ENCODE peak calls at places on chromosomes 4 and X, in nine cellular contexts. One of them, this sample, is unnamed.

GRCh38 chrX:103540145-103540544 is 20.9 kb upstream of the RAB40A start:
- DNase-seq in GM23338: no peak
- DNase-seq in left lung: no peak
- DNase-seq in effector memory CD4-positive, alpha-beta T cell: no peak
- DNase-seq in tibial artery: no peak
- DNase-seq in mesendoderm: no peak
- DNase-seq in heart right ventricle: no peak
- DNase-seq in Panc1: no peak
- DNase-seq in neural progenitor cell: no peak
- DNase-seq in this sample: no peak

GRCh38 chrX:123648028-123648810 is 84.6 kb downstream of the THOC2 start:
- DNase-seq in Panc1: no peak
- DNase-seq in effector memory CD4-positive, alpha-beta T cell: no peak
- DNase-seq in neural progenitor cell: peak; percentile 71
- DNase-seq in heart right ventricle: no peak
- DNase-seq in left lung: peak; percentile 56
- DNase-seq in mesendoderm: peak; percentile 94
- DNase-seq in tibial artery: no peak
- DNase-seq in GM23338: peak; percentile 86
- DNase-seq in this sample: peak; percentile 22

GRCh38 chr4:164595751-164596150 is 158.2 kb upstream of the SMIM31 start:
- DNase-seq in effector memory CD4-positive, alpha-beta T cell: no peak
- DNase-seq in GM23338: no peak
- DNase-seq in Panc1: no peak
- DNase-seq in neural progenitor cell: no peak
- DNase-seq in tibial artery: no peak
- DNase-seq in heart right ventricle: no peak
- DNase-seq in left lung: no peak
- DNase-seq in mesendoderm: no peak
- DNase-seq in this sample: no peak

GRCh38 chr4:6535329-6535692 is 39.7 kb upstream of the MAN2B2 start:
- DNase-seq in tibial artery: no peak
- DNase-seq in left lung: no peak
- DNase-seq in heart right ventricle: no peak
- DNase-seq in neural progenitor cell: no peak
- DNase-seq in mesendoderm: no peak
- DNase-seq in GM23338: no peak
- DNase-seq in effector memory CD4-positive, alpha-beta T cell: no peak
- DNase-seq in Panc1: no peak
- DNase-seq in this sample: no peak

GRCh38 chrX:154436597-154437397 is at the start of gene GDI1:
- DNase-seq in mesendoderm: peak; percentile 60
- DNase-seq in GM23338: peak; percentile 70
- DNase-seq in neural progenitor cell: peak; percentile 80
- DNase-seq in left lung: no peak
- DNase-seq in heart right ventricle: peak; percentile 65
- DNase-seq in tibial artery: peak; percentile 74
- DNase-seq in effector memory CD4-positive, alpha-beta T cell: peak; percentile 46
- DNase-seq in Panc1: no peak
- DNase-seq in this sample: peak; percentile 70

GRCh38 chrX:153628129-153628528 is 18.9 kb upstream of the DUSP9 start:
- DNase-seq in Panc1: no peak
- DNase-seq in tibial artery: no peak
- DNase-seq in left lung: peak; percentile 20
- DNase-seq in neural progenitor cell: no peak
- DNase-seq in effector memory CD4-positive, alpha-beta T cell: no peak
- DNase-seq in mesendoderm: no peak
- DNase-seq in GM23338: no peak
- DNase-seq in heart right ventricle: no peak
- DNase-seq in this sample: no peak

GRCh38 chrX:67614414-67614813 is 70.6 kb downstream of the AR start:
- DNase-seq in heart right ventricle: no peak
- DNase-seq in tibial artery: no peak
- DNase-seq in mesendoderm: no peak
- DNase-seq in GM23338: no peak
- DNase-seq in left lung: no peak
- DNase-seq in neural progenitor cell: no peak
- DNase-seq in effector memory CD4-positive, alpha-beta T cell: no peak
- DNase-seq in Panc1: no peak
- DNase-seq in this sample: no peak

GRCh38 chr4:48360285-48360965 is 19.1 kb downstream of the SLAIN2 start:
- DNase-seq in heart right ventricle: no peak
- DNase-seq in Panc1: no peak
- DNase-seq in neural progenitor cell: no peak
- DNase-seq in mesendoderm: peak; percentile 12
- DNase-seq in tibial artery: no peak
- DNase-seq in GM23338: no peak
- DNase-seq in effector memory CD4-positive, alpha-beta T cell: no peak
- DNase-seq in left lung: no peak
- DNase-seq in this sample: no peak

GRCh38 chr4:185143596-185143969 is 517 bp downstream of the SLC25A4 start:
- DNase-seq in mesendoderm: no peak
- DNase-seq in left lung: peak; percentile 47
- DNase-seq in effector memory CD4-positive, alpha-beta T cell: no peak
- DNase-seq in GM23338: no peak
- DNase-seq in tibial artery: peak; percentile 94
- DNase-seq in heart right ventricle: peak; percentile 72
- DNase-seq in neural progenitor cell: no peak
- DNase-seq in Panc1: no peak
- DNase-seq in this sample: peak; percentile 58

GRCh38 chrX:9687899-9688298 is 77.7 kb downstream of the GPR143 start:
- DNase-seq in mesendoderm: no peak
- DNase-seq in heart right ventricle: no peak
- DNase-seq in effector memory CD4-positive, alpha-beta T cell: no peak
- DNase-seq in left lung: no peak
- DNase-seq in Panc1: no peak
- DNase-seq in GM23338: no peak
- DNase-seq in tibial artery: no peak
- DNase-seq in neural progenitor cell: no peak
- DNase-seq in this sample: no peak

GRCh38 chr4:74374561-74375327 is 9.8 kb downstream of the EREG start:
- DNase-seq in left lung: peak; percentile 85
- DNase-seq in effector memory CD4-positive, alpha-beta T cell: no peak
- DNase-seq in heart right ventricle: no peak
- DNase-seq in mesendoderm: no peak
- DNase-seq in neural progenitor cell: no peak
- DNase-seq in Panc1: peak; percentile 91
- DNase-seq in GM23338: no peak
- DNase-seq in tibial artery: no peak
- DNase-seq in this sample: no peak

GRCh38 chr4:23135792-23136645 is 443.3 kb downstream of the GBA3 start:
- DNase-seq in mesendoderm: peak; percentile 81
- DNase-seq in GM23338: peak; percentile 93
- DNase-seq in tibial artery: no peak
- DNase-seq in heart right ventricle: no peak
- DNase-seq in Panc1: peak; percentile 17
- DNase-seq in left lung: no peak
- DNase-seq in effector memory CD4-positive, alpha-beta T cell: no peak
- DNase-seq in neural progenitor cell: peak; percentile 73
- DNase-seq in this sample: no peak

GRCh38 chrX:135707880-135708279 is 5.6 kb upstream of the CT45A1 start:
- DNase-seq in GM23338: peak; percentile 86
- DNase-seq in tibial artery: no peak
- DNase-seq in Panc1: no peak
- DNase-seq in mesendoderm: peak; percentile 8
- DNase-seq in left lung: no peak
- DNase-seq in heart right ventricle: no peak
- DNase-seq in neural progenitor cell: peak; percentile 20
- DNase-seq in effector memory CD4-positive, alpha-beta T cell: no peak
- DNase-seq in this sample: no peak

GRCh38 chr4:1979477-1980196 is 29.1 kb downstream of the NELFA start:
- DNase-seq in mesendoderm: no peak
- DNase-seq in heart right ventricle: no peak
- DNase-seq in effector memory CD4-positive, alpha-beta T cell: no peak
- DNase-seq in left lung: no peak
- DNase-seq in Panc1: no peak
- DNase-seq in GM23338: no peak
- DNase-seq in tibial artery: no peak
- DNase-seq in neural progenitor cell: no peak
- DNase-seq in this sample: no peak

GRCh38 chr4:156109943-156110925 is 156.6 kb upstream of the CTSO start:
- DNase-seq in Panc1: no peak
- DNase-seq in GM23338: peak; percentile 72
- DNase-seq in neural progenitor cell: no peak
- DNase-seq in heart right ventricle: no peak
- DNase-seq in effector memory CD4-positive, alpha-beta T cell: no peak
- DNase-seq in mesendoderm: peak; percentile 56
- DNase-seq in left lung: no peak
- DNase-seq in tibial artery: no peak
- DNase-seq in this sample: no peak

GRCh38 chr4:93852680-93853079 is 24.1 kb downstream of the ATOH1 start:
- DNase-seq in neural progenitor cell: no peak
- DNase-seq in Panc1: no peak
- DNase-seq in mesendoderm: no peak
- DNase-seq in effector memory CD4-positive, alpha-beta T cell: no peak
- DNase-seq in tibial artery: no peak
- DNase-seq in GM23338: no peak
- DNase-seq in heart right ventricle: no peak
- DNase-seq in left lung: no peak
- DNase-seq in this sample: no peak

GRCh38 chr4:85808864-85809263 is 333.9 kb downstream of the ARHGAP24 start:
- DNase-seq in mesendoderm: no peak
- DNase-seq in left lung: no peak
- DNase-seq in Panc1: no peak
- DNase-seq in effector memory CD4-positive, alpha-beta T cell: no peak
- DNase-seq in tibial artery: no peak
- DNase-seq in GM23338: no peak
- DNase-seq in heart right ventricle: no peak
- DNase-seq in neural progenitor cell: no peak
- DNase-seq in this sample: no peak

GRCh38 chrX:119500061-119500800 is 32.0 kb downstream of the SLC25A5 start:
- DNase-seq in Panc1: no peak
- DNase-seq in tibial artery: no peak
- DNase-seq in effector memory CD4-positive, alpha-beta T cell: no peak
- DNase-seq in GM23338: no peak
- DNase-seq in heart right ventricle: no peak
- DNase-seq in neural progenitor cell: no peak
- DNase-seq in mesendoderm: no peak
- DNase-seq in left lung: no peak
- DNase-seq in this sample: no peak

GRCh38 chrX:13432776-13433605 is 113.1 kb upstream of the ATXN3L start:
- DNase-seq in Panc1: no peak
- DNase-seq in GM23338: no peak
- DNase-seq in neural progenitor cell: no peak
- DNase-seq in heart right ventricle: no peak
- DNase-seq in tibial artery: no peak
- DNase-seq in mesendoderm: no peak
- DNase-seq in left lung: no peak
- DNase-seq in effector memory CD4-positive, alpha-beta T cell: no peak
- DNase-seq in this sample: no peak

GRCh38 chr4:140811429-140811828 is 55.2 kb upstream of the TBC1D9 start:
- DNase-seq in neural progenitor cell: no peak
- DNase-seq in mesendoderm: no peak
- DNase-seq in Panc1: no peak
- DNase-seq in left lung: no peak
- DNase-seq in tibial artery: no peak
- DNase-seq in heart right ventricle: no peak
- DNase-seq in effector memory CD4-positive, alpha-beta T cell: no peak
- DNase-seq in GM23338: no peak
- DNase-seq in this sample: no peak

GRCh38 chr4:96102541-96103018 is 262.7 kb downstream of the PDHA2 start:
- DNase-seq in left lung: no peak
- DNase-seq in Panc1: no peak
- DNase-seq in effector memory CD4-positive, alpha-beta T cell: no peak
- DNase-seq in GM23338: no peak
- DNase-seq in neural progenitor cell: no peak
- DNase-seq in tibial artery: no peak
- DNase-seq in mesendoderm: peak; percentile 37
- DNase-seq in heart right ventricle: no peak
- DNase-seq in this sample: no peak

GRCh38 chr4:59770865-59771264 is 1429.3 kb upstream of the ADGRL3 start:
- DNase-seq in mesendoderm: no peak
- DNase-seq in left lung: no peak
- DNase-seq in effector memory CD4-positive, alpha-beta T cell: no peak
- DNase-seq in GM23338: no peak
- DNase-seq in neural progenitor cell: no peak
- DNase-seq in heart right ventricle: no peak
- DNase-seq in tibial artery: no peak
- DNase-seq in Panc1: no peak
- DNase-seq in this sample: no peak

GRCh38 chr4:59772740-59773139 is 1427.4 kb upstream of the ADGRL3 start:
- DNase-seq in left lung: no peak
- DNase-seq in tibial artery: no peak
- DNase-seq in Panc1: no peak
- DNase-seq in effector memory CD4-positive, alpha-beta T cell: no peak
- DNase-seq in GM23338: no peak
- DNase-seq in mesendoderm: no peak
- DNase-seq in neural progenitor cell: no peak
- DNase-seq in heart right ventricle: no peak
- DNase-seq in this sample: no peak
- H3K4me3 ChIP-seq in left lung: no peak overlapping the region
- H3K4me3 ChIP-seq in tibial artery: no peak overlapping the region
- H3K4me3 ChIP-seq in Panc1: no peak overlapping the region
- H3K4me3 ChIP-seq in effector memory CD4-positive, alpha-beta T cell: no peak overlapping the region
- H3K4me3 ChIP-seq in GM23338: no peak overlapping the region
- H3K4me3 ChIP-seq in mesendoderm: no peak overlapping the region
- H3K4me3 ChIP-seq in neural progenitor cell: no peak overlapping the region
- H3K4me3 ChIP-seq in heart right ventricle: no peak overlapping the region
- H3K4me3 ChIP-seq in this sample: no peak overlapping the region

GRCh38 chr4:159174645-159175147 is 71.8 kb downstream of the RAPGEF2 start:
- DNase-seq in left lung: no peak
- DNase-seq in GM23338: no peak
- DNase-seq in mesendoderm: no peak
- DNase-seq in Panc1: no peak
- DNase-seq in tibial artery: no peak
- DNase-seq in neural progenitor cell: no peak
- DNase-seq in effector memory CD4-positive, alpha-beta T cell: no peak
- DNase-seq in heart right ventricle: no peak
- DNase-seq in this sample: no peak
- H3K4me1 ChIP-seq in left lung: peaks cover 17% of the 10 kb centered on the region
- H3K4me1 ChIP-seq in GM23338: peaks cover 62% of the 10 kb centered on the region
- H3K4me1 ChIP-seq in mesendoderm: peaks cover 13% of the 10 kb centered on the region
- H3K4me1 ChIP-seq in Panc1: peaks cover 3% of the 10 kb centered on the region
- H3K4me1 ChIP-seq in tibial artery: peaks cover 82% of the 10 kb centered on the region
- H3K4me1 ChIP-seq in neural progenitor cell: peaks cover 22% of the 10 kb centered on the region
- H3K4me1 ChIP-seq in effector memory CD4-positive, alpha-beta T cell: no peaks in the 10 kb centered on the region
- H3K4me1 ChIP-seq in heart right ventricle: peaks cover 42% of the 10 kb centered on the region
- H3K4me1 ChIP-seq in this sample: peaks cover 7% of the 10 kb centered on the region

GRCh38 chrX:108044554-108045256 is at the start of gene VSIG1:
- DNase-seq in mesendoderm: no peak
- DNase-seq in neural progenitor cell: no peak
- DNase-seq in tibial artery: no peak
- DNase-seq in left lung: no peak
- DNase-seq in heart right ventricle: no peak
- DNase-seq in GM23338: no peak
- DNase-seq in Panc1: no peak
- DNase-seq in effector memory CD4-positive, alpha-beta T cell: no peak
- DNase-seq in this sample: no peak
- H3K27me3 ChIP-seq in mesendoderm: no peaks in the 10 kb centered on the region
- H3K27me3 ChIP-seq in neural progenitor cell: no peaks in the 10 kb centered on the region
- H3K27me3 ChIP-seq in tibial artery: no peaks in the 10 kb centered on the region
- H3K27me3 ChIP-seq in left lung: no peaks in the 10 kb centered on the region
- H3K27me3 ChIP-seq in heart right ventricle: no peaks in the 10 kb centered on the region
- H3K27me3 ChIP-seq in GM23338: no peaks in the 10 kb centered on the region
- H3K27me3 ChIP-seq in Panc1: no peaks in the 10 kb centered on the region
- H3K27me3 ChIP-seq in effector memory CD4-positive, alpha-beta T cell: no peaks in the 10 kb centered on the region
- H3K27me3 ChIP-seq in this sample: no peaks in the 10 kb centered on the region

DNA sequence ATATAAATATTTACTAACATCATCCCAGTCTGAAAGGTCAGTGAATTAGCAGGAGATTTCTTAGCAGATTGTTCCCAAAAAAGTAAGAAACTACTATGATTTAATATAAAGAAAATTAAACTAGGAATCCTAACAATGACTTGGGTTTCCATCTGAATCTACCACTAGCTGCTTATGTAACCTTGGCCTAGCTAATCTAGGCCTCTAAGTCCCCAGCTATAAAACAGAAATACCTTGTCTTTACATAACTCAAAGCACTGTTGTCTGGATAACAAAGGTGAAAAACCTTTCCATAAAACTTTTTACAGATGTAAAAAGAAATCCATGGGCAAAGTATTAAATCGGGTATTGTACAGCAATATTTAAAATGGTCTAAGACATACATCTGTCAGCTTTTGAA is 3.0 kb downstream of the FBXL5 start:
- DNase-seq in neural progenitor cell: no peak
- DNase-seq in left lung: no peak
- DNase-seq in tibial artery: no peak
- DNase-seq in heart right ventricle: no peak
- DNase-seq in Panc1: no peak
- DNase-seq in GM23338: no peak
- DNase-seq in mesendoderm: no peak
- DNase-seq in effector memory CD4-positive, alpha-beta T cell: no peak
- DNase-seq in this sample: no peak
- H3K4me3 ChIP-seq in neural progenitor cell: no peak overlapping the region
- H3K4me3 ChIP-seq in left lung: no peak overlapping the region
- H3K4me3 ChIP-seq in tibial artery: no peak overlapping the region
- H3K4me3 ChIP-seq in heart right ventricle: peak overlapping the region; percentile 64
- H3K4me3 ChIP-seq in Panc1: no peak overlapping the region
- H3K4me3 ChIP-seq in GM23338: no peak overlapping the region
- H3K4me3 ChIP-seq in mesendoderm: no peak overlapping the region
- H3K4me3 ChIP-seq in effector memory CD4-positive, alpha-beta T cell: no peak overlapping the region
- H3K4me3 ChIP-seq in this sample: no peak overlapping the region

This sample was measured in pancreas.